ENCODE peak calls at places on chromosomes 1 and 21, in seven cellular contexts. A, N, K, G, L, H and R are unnamed samples. For H3K4me1, the result is how much of the 10 kb centered on the place peaks cover.

GRCh38 chr1:157140068-157140588 is 1.9 kb upstream of the ETV3 start:
- DNase-seq in A (no peak), N (no peak), K (no peak), G (no peak), L (no peak), H (no peak), R (no peak)

GRCh38 chr1:51044199-51044598 is 57.8 kb upstream of the C1orf185 start:
- DNase-seq in A (no peak), N (no peak), K (no peak), G (no peak), L (no peak), H (no peak), R (no peak)

GRCh38 chr1:38476111-38476783 is 383.3 kb downstream of the RRAGC start:
- DNase-seq in A (no peak), N (peak), K (peak), G (no peak), L (no peak), H (no peak), R (peak)

GRCh38 chr1:202665417-202665816 is 44.8 kb downstream of the SYT2 start:
- DNase-seq in A (no peak), N (no peak), K (no peak), G (no peak), L (no peak), H (no peak), R (no peak)

GRCh38 chr1:240244968-240245628 is 153.4 kb downstream of the FMN2 start:
- DNase-seq in A (no peak), N (no peak), K (no peak), G (no peak), L (no peak), H (no peak), R (no peak)

GRCh38 chr1:61241411-61241838 is 159.1 kb downstream of the NFIA start:
- DNase-seq in A (no peak), N (no peak), K (no peak), G (peak), L (peak), H (peak), R (no peak)

GRCh38 chr1:10881046-10881445 is 84.6 kb upstream of the CASZ1 start:
- DNase-seq in A (no peak), N (no peak), K (no peak), G (no peak), L (no peak), H (no peak), R (no peak)

GRCh38 chr1:6923012-6923805 is 138.0 kb downstream of the CAMTA1 start:
- DNase-seq in A (no peak), N (no peak), K (no peak), G (no peak), L (no peak), H (no peak), R (no peak)

GRCh38 chr21:44800103-44800502 is 1.5 kb downstream of the UBE2G2 start:
- DNase-seq in A (no peak), N (no peak), K (no peak), G (peak), L (no peak), H (peak), R (no peak)

GRCh38 chr21:44425307-44425894 is 29.9 kb upstream of the LRRC3 start:
- DNase-seq in A (no peak), N (peak), K (peak), G (no peak), L (no peak), H (peak), R (peak)

GRCh38 chr1:1157426-1157913 is 16.2 kb upstream of the TTLL10 start:
- DNase-seq in A (peak), N (peak), K (peak), G (peak), L (peak), H (peak), R (peak)

GRCh38 chr1:211326528-211327340 is at the start of gene TRAF5:
- DNase-seq in A (peak), N (peak), K (peak), G (peak), L (no peak), H (peak), R (peak)

GRCh38 chr1:183636334-183636682 is 725 bp upstream of the ARPC5 start:
- DNase-seq in A (no peak), N (no peak), K (no peak), G (no peak), L (no peak), H (no peak), R (no peak)

GRCh38 chr1:203367051-203367450 is 16.1 kb upstream of the FMOD start:
- DNase-seq in A (no peak), N (no peak), K (no peak), G (no peak), L (no peak), H (no peak), R (no peak)

GRCh38 chr1:94661431-94661830 is 119.9 kb upstream of the F3 start:
- DNase-seq in A (no peak), N (no peak), K (no peak), G (no peak), L (no peak), H (no peak), R (no peak)

GRCh38 chr1:11708554-11709350 is 17.2 kb downstream of the DRAXIN start:
- DNase-seq in A (no peak), N (no peak), K (no peak), G (no peak), L (no peak), H (peak), R (no peak)

GRCh38 chr1:119330062-119330939 is 38.3 kb upstream of the HAO2 start:
- DNase-seq in A (no peak), N (no peak), K (no peak), G (no peak), L (no peak), H (peak), R (no peak)

GRCh38 chr1:202615501-202616354 is 94.5 kb downstream of the SYT2 start:
- DNase-seq in A (peak), N (no peak), K (no peak), G (peak), L (no peak), H (peak), R (no peak)

GRCh38 chr1:58861510-58861909 is 77.7 kb upstream of the JUN start:
- DNase-seq in A (no peak), N (no peak), K (no peak), G (peak), L (no peak), H (peak), R (no peak)

GRCh38 chr1:154906621-154907081 is 29.9 kb downstream of the PMVK start:
- DNase-seq in A (peak), N (peak), K (no peak), G (peak), L (no peak), H (peak), R (no peak)

GRCh38 chr1:223233410-223234163 is 90.5 kb upstream of the TLR5 start:
- DNase-seq in A (peak), N (no peak), K (no peak), G (peak), L (no peak), H (peak), R (no peak)

GRCh38 chr1:228695015-228695955 is 40.0 kb upstream of the RHOU start:
- DNase-seq in A (no peak), N (no peak), K (no peak), G (no peak), L (no peak), H (peak), R (no peak)

GRCh38 chr1:203526572-203526971 is 32.6 kb downstream of the OPTC start:
- DNase-seq in A (no peak), N (peak), K (no peak), G (no peak), L (no peak), H (peak), R (no peak)

GRCh38 chr21:31426235-31426797 is 82.3 kb upstream of the TIAM1 start:
- DNase-seq in A (no peak), N (no peak), K (no peak), G (no peak), L (no peak), H (no peak), R (no peak)

GRCh38 chr1:57188169-57188568 is 222.4 kb upstream of the C8B start:
- DNase-seq in A (no peak), N (no peak), K (no peak), G (no peak), L (no peak), H (no peak), R (no peak)

GRCh38 chr21:42218836-42219605 is at the start of gene ABCG1:
- DNase-seq in A (peak), N (peak), K (peak), G (peak), L (no peak), H (peak), R (peak)

GRCh38 chr1:218785928-218786327 is 387.8 kb upstream of the LYPLAL1 start:
- DNase-seq in A (no peak), N (no peak), K (no peak), G (peak), L (peak), H (no peak), R (no peak)

GRCh38 chr21:16070207-16070651 is 340.4 kb downstream of the USP25 start:
- DNase-seq in A (no peak), N (no peak), K (no peak), G (no peak), L (no peak), H (peak), R (no peak)

GRCh38 chr1:114033219-114033706 is 54.0 kb downstream of the OLFML3 start:
- DNase-seq in A (no peak), N (no peak), K (no peak), G (peak), L (no peak), H (peak), R (no peak)

GRCh38 chr1:113615425-113615824 is 143.9 kb downstream of the PHTF1 start:
- DNase-seq in A (no peak), N (no peak), K (no peak), G (peak), L (no peak), H (peak), R (no peak)

GRCh38 chr1:65769621-65770020 is 23.1 kb upstream of the PDE4B start:
- DNase-seq in A (no peak), N (no peak), K (no peak), G (no peak), L (no peak), H (peak), R (no peak)

GRCh38 chr21:39071623-39072214 is 111.5 kb downstream of the PSMG1 start:
- DNase-seq in A (no peak), N (no peak), K (no peak), G (peak), L (no peak), H (peak), R (no peak)

GRCh38 chr1:162554258-162554657 is 7.3 kb upstream of the UAP1 start:
- DNase-seq in A (no peak), N (no peak), K (no peak), G (no peak), L (no peak), H (no peak), R (no peak)

GRCh38 chr1:212466913-212467650 is 34.4 kb downstream of the NENF start:
- DNase-seq in A (peak), N (peak), K (no peak), G (no peak), L (no peak), H (peak), R (no peak)
- H3K4me1 ChIP-seq in A (under half), N (under half), K (under half), G (under half), L (under half), H (under half), R (under half)

DNA sequence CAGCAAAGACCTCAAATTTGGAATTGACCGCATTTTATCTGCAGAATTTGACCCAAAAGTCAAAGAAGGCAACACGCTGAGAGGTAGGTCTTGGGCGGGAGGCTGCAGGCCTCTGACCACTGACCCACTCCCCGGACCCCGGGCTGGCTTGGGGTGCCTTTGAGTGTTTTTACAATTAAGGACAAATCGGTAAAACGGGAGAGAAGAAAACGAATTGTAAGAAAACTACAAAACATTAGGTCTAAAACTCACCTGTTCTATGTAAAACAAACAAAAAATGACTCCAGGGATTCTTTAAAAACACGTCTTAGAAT is 1.1 kb downstream of the HLX start:
- DNase-seq in A (no peak), N (no peak), K (no peak), G (no peak), L (no peak), H (no peak), R (no peak)
- H3K4me3 ChIP-seq in A (peak), N (peak), K (peak), G (peak), L (peak), H (peak), R (peak)

GRCh38 chr1:178093958-178094751 is at the start of gene RASAL2:
- DNase-seq in A (peak), N (peak), K (peak), G (peak), L (peak), H (peak), R (peak)
- TF ChIP-seq CTCF in A (peak), N (no peak), K (peak), G (peak), L (no peak), H (no peak), R (no peak)

GRCh38 chr1:243496173-243496553 is 240.3 kb downstream of the SDCCAG8 start:
- DNase-seq in A (no peak), N (peak), K (no peak), G (no peak), L (no peak), H (no peak), R (no peak)
- H3K4me1 ChIP-seq in A (under half), N (under half), K (under half), G (under half), L (under half), H (under half), R (under half)